ENCODE peak calls at places on chromosomes 13 and 19, in ten cellular contexts. G is progenitor cell of endocrine pancreas, B is choroid plexus epithelial cell, V is nephron progenitor cell, C is body of pancreas, D is thoracic aorta, X is IMR-90, J is pancreas, O is cardiac muscle cell, M is brain microvascular endothelial cell. Z is an unnamed sample.

GRCh38 chr13:75635621-75636338 is at the start of gene LMO7:
- DNase-seq in G (peak), B (peak), V (peak), C (peak), D (no peak), X (peak), J (peak), O (peak), M (no peak), Z (no peak)

GRCh38 chr13:93927431-93927830 is 552.1 kb downstream of the DCT start:
- DNase-seq in G (no peak), B (peak), V (no peak), C (no peak), D (no peak), X (no peak), J (no peak), O (no peak), M (no peak), Z (no peak)

GRCh38 chr19:572140-572890 is at the start of gene BSG:
- DNase-seq in G (peak), B (peak), V (peak), C (peak), D (peak), X (peak), J (peak), O (peak), M (peak), Z (peak)

GRCh38 chr13:48579167-48579918 is 46.5 kb upstream of the RCBTB2 start:
- DNase-seq in G (no peak), B (no peak), V (no peak), C (peak), D (no peak), X (no peak), J (peak), O (no peak), M (no peak), Z (no peak)

GRCh38 chr19:50551713-50552187 is 16.5 kb downstream of the LRRC4B start:
- DNase-seq in G (no peak), B (no peak), V (peak), C (no peak), D (no peak), X (no peak), J (no peak), O (no peak), M (no peak), Z (no peak)

GRCh38 chr13:74465279-74465678 is 331.1 kb upstream of the KLF12 start:
- DNase-seq in G (no peak), B (no peak), V (no peak), C (no peak), D (no peak), X (no peak), J (no peak), O (no peak), M (no peak), Z (no peak)

GRCh38 chr19:728011-728410 is 19.3 kb downstream of the PALM start:
- DNase-seq in G (no peak), B (no peak), V (no peak), C (no peak), D (no peak), X (no peak), J (no peak), O (no peak), M (no peak), Z (no peak)

GRCh38 chr19:50419580-50420035 is 870 bp downstream of the SPIB start:
- DNase-seq in G (no peak), B (no peak), V (no peak), C (no peak), D (no peak), X (no peak), J (no peak), O (no peak), M (no peak), Z (no peak)

GRCh38 chr13:34458756-34459462 is 483.2 kb upstream of the NBEA start:
- DNase-seq in G (no peak), B (peak), V (no peak), C (no peak), D (no peak), X (no peak), J (no peak), O (no peak), M (no peak), Z (no peak)

GRCh38 chr19:45768644-45769053 is 403 bp downstream of the SIX5 start:
- DNase-seq in G (no peak), B (peak), V (peak), C (peak), D (no peak), X (peak), J (no peak), O (peak), M (peak), Z (no peak)

GRCh38 chr13:111550062-111550461 is 229.6 kb downstream of the TEX29 start:
- DNase-seq in G (no peak), B (no peak), V (no peak), C (no peak), D (no peak), X (no peak), J (no peak), O (no peak), M (no peak), Z (no peak)

GRCh38 chr19:44738603-44739585 is 9.6 kb upstream of the BCL3 start:
- DNase-seq in G (no peak), B (no peak), V (no peak), C (peak), D (no peak), X (no peak), J (peak), O (no peak), M (no peak), Z (no peak)

GRCh38 chr13:73335226-73335625 is 276.4 kb downstream of the KLF5 start:
- DNase-seq in G (no peak), B (peak), V (no peak), C (no peak), D (no peak), X (peak), J (no peak), O (no peak), M (peak), Z (no peak)

GRCh38 chr19:4172861-4173473 is 9.4 kb downstream of the SIRT6 start:
- DNase-seq in G (peak), B (peak), V (peak), C (peak), D (no peak), X (peak), J (peak), O (peak), M (peak), Z (peak)

GRCh38 chr19:45863840-45864628 is at the start of gene FOXA3:
- DNase-seq in G (peak), B (peak), V (peak), C (peak), D (no peak), X (peak), J (peak), O (peak), M (no peak), Z (no peak)

GRCh38 chr19:47004012-47004465 is 15.6 kb upstream of the NPAS1 start:
- DNase-seq in G (no peak), B (no peak), V (no peak), C (no peak), D (no peak), X (no peak), J (no peak), O (no peak), M (no peak), Z (no peak)

GRCh38 chr19:29287061-29287460 is 74.1 kb upstream of the UQCRFS1 start:
- DNase-seq in G (no peak), B (no peak), V (no peak), C (peak), D (no peak), X (no peak), J (no peak), O (no peak), M (no peak), Z (no peak)

GRCh38 chr13:98677398-98677797 is 75.1 kb downstream of the SLC15A1 start:
- DNase-seq in G (no peak), B (peak), V (no peak), C (no peak), D (no peak), X (peak), J (no peak), O (no peak), M (peak), Z (no peak)

GRCh38 chr19:3046621-3047306 is 15.5 kb downstream of the TLE5 start:
- DNase-seq in G (no peak), B (no peak), V (peak), C (peak), D (no peak), X (no peak), J (no peak), O (peak), M (no peak), Z (no peak)

GRCh38 chr13:49711218-49711863 is 20.1 kb upstream of the EBPL start:
- DNase-seq in G (no peak), B (peak), V (no peak), C (no peak), D (no peak), X (peak), J (no peak), O (no peak), M (peak), Z (no peak)

GRCh38 chr13:49549289-49549688 is 36.1 kb downstream of the RCBTB1 start:
- DNase-seq in G (no peak), B (no peak), V (no peak), C (peak), D (no peak), X (no peak), J (no peak), O (no peak), M (no peak), Z (no peak)

GRCh38 chr19:11177592-11177991 is 19.8 kb downstream of the KANK2 start:
- DNase-seq in G (no peak), B (no peak), V (no peak), C (no peak), D (no peak), X (no peak), J (no peak), O (no peak), M (no peak), Z (no peak)

GRCh38 chr19:11420429-11420893 is 1.3 kb upstream of the RGL3 start:
- DNase-seq in G (no peak), B (no peak), V (peak), C (peak), D (no peak), X (no peak), J (no peak), O (peak), M (no peak), Z (no peak)

GRCh38 chr13:19604306-19604705 is 29.2 kb upstream of the MPHOSPH8 start:
- DNase-seq in G (no peak), B (no peak), V (no peak), C (no peak), D (no peak), X (no peak), J (no peak), O (no peak), M (no peak), Z (no peak)

GRCh38 chr13:113864303-113864890 is 521 bp upstream of the GAS6 start:
- DNase-seq in G (no peak), B (no peak), V (no peak), C (no peak), D (no peak), X (peak), J (no peak), O (no peak), M (no peak), Z (no peak)

GRCh38 chr13:112779856-112780604 is 90.2 kb downstream of the ATP11A start:
- DNase-seq in G (no peak), B (peak), V (no peak), C (no peak), D (no peak), X (peak), J (no peak), O (no peak), M (no peak), Z (no peak)

GRCh38 chr19:4913996-4914735 is 4.9 kb downstream of the UHRF1 start:
- DNase-seq in G (no peak), B (no peak), V (no peak), C (no peak), D (no peak), X (peak), J (no peak), O (no peak), M (no peak), Z (no peak)

GRCh38 chr19:45146716-45147337 is 14.0 kb downstream of the NKPD1 start:
- DNase-seq in G (no peak), B (no peak), V (peak), C (no peak), D (no peak), X (no peak), J (no peak), O (no peak), M (no peak), Z (no peak)

GRCh38 chr19:17706750-17707181 is 12.5 kb upstream of the MAP1S start:
- DNase-seq in G (no peak), B (peak), V (peak), C (peak), D (no peak), X (peak), J (no peak), O (peak), M (peak), Z (no peak)

GRCh38 chr13:73608157-73608516 is 526.1 kb downstream of the KLF12 start:
- DNase-seq in G (no peak), B (no peak), V (no peak), C (no peak), D (no peak), X (no peak), J (no peak), O (no peak), M (no peak), Z (no peak)

GRCh38 chr13:112444416-112445399 is 68.6 kb downstream of the SPACA7 start:
- DNase-seq in G (no peak), B (no peak), V (no peak), C (no peak), D (no peak), X (no peak), J (no peak), O (no peak), M (no peak), Z (no peak)

GRCh38 chr13:66237411-66238062 is 992.6 kb downstream of the PCDH9 start:
- DNase-seq in G (no peak), B (peak), V (no peak), C (no peak), D (no peak), X (no peak), J (no peak), O (no peak), M (no peak), Z (no peak)

GRCh38 chr13:59531571-59532091 is 632.1 kb downstream of the DIAPH3 start:
- DNase-seq in G (no peak), B (peak), V (no peak), C (peak), D (peak), X (peak), J (peak), O (peak), M (peak), Z (peak)

GRCh38 chr13:113861433-113862030 is 2.3 kb downstream of the GAS6 start:
- DNase-seq in G (no peak), B (no peak), V (no peak), C (peak), D (no peak), X (no peak), J (no peak), O (no peak), M (no peak), Z (no peak)

GRCh38 chr13:20294497-20294896 is 62.4 kb upstream of the GJB6 start:
- DNase-seq in G (no peak), B (no peak), V (no peak), C (no peak), D (no peak), X (no peak), J (no peak), O (no peak), M (no peak), Z (no peak)

GRCh38 chr19:344625-345319 is at the start of gene MIER2:
- DNase-seq in G (peak), B (peak), V (peak), C (peak), D (peak), X (peak), J (peak), O (peak), M (peak), Z (peak)

GRCh38 chr13:80923907-80924306 is 583.0 kb upstream of the SPRY2 start:
- DNase-seq in G (no peak), B (peak), V (no peak), C (no peak), D (no peak), X (no peak), J (no peak), O (peak), M (no peak), Z (no peak)

GRCh38 chr13:85798999-85799646 is at the start of gene SLITRK6:
- DNase-seq in G (no peak), B (peak), V (peak), C (peak), D (no peak), X (peak), J (no peak), O (peak), M (peak), Z (no peak)

DNA sequence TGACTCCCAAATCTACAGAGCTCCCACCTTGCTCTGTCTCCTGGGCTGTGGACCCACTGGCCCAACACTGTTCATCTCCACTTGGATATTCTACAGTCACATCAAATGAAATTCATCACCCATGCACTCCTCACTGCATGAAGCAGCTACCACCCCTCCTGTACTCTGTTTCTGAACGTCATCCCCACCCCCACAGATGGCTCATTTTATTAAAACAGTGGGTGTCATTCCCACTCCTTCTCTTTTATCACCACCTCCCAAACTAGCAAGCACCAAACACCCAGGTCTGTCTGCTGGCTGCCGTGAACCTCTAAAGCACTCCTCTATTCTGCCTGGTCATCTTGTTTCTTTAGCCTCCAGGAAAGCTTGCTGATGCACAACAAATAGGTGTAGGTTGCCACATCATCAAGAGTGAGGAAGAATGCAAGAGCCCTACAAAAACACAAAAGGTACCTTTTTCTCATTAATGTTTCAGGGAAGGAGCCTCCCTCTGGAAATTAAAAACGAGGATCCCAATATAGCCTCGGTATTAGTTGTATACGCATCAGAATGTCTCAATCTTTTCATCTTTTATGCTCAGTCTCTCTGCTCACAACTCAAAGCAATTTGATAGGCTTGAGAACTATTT is 91.8 kb downstream of the MIPEP start:
- DNase-seq in G (no peak), B (no peak), V (no peak), C (no peak), D (no peak), X (no peak), J (no peak), O (no peak), M (no peak), Z (no peak)
- TF ChIP-seq CTCF in G (no peak), B (no peak), V (no peak), C (no peak), D (no peak), X (no peak), J (no peak), O (no peak), M (no peak), Z (no peak)

DNA sequence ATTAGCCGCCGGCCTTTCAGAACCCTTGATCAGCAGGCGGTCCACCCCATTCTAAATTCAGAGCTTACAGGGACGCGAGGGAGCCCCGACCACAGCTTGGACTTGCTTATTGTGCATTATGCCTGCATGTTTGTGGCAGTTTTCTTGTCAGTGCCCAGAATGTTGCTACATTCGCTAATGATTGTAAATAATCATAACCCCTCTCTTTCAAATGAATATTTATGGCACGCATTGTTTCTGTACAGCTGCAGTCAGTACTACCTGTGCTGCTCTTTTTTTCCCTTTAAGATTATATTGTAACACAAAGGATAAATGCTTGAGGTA is 321 bp upstream of the VPS36 start:
- DNase-seq in G (no peak), B (no peak), V (no peak), C (no peak), D (no peak), X (no peak), J (no peak), O (no peak), M (no peak), Z (no peak)
- TF ChIP-seq CTCF in G (no peak), B (no peak), V (peak), C (no peak), D (no peak), X (no peak), J (no peak), O (no peak), M (no peak), Z (no peak)

GRCh38 chr13:51284339-51284738 is 55.2 kb upstream of the SERPINE3 start:
- DNase-seq in G (no peak), B (no peak), V (no peak), C (no peak), D (no peak), X (no peak), J (no peak), O (no peak), M (no peak), Z (no peak)
- TF ChIP-seq CTCF in G (no peak), B (peak), V (no peak), C (no peak), D (no peak), X (no peak), J (no peak), O (no peak), M (peak), Z (no peak)

GRCh38 chr13:39269411-39269810 is 231.2 kb downstream of the NHLRC3 start:
- DNase-seq in G (no peak), B (peak), V (no peak), C (no peak), D (no peak), X (no peak), J (no peak), O (no peak), M (no peak), Z (no peak)

GRCh38 chr13:39269004-39269403 is 230.7 kb downstream of the NHLRC3 start:
- DNase-seq in G (no peak), B (no peak), V (no peak), C (no peak), D (no peak), X (no peak), J (no peak), O (no peak), M (no peak), Z (no peak)

GRCh38 chr13:39279077-39279476 is 240.8 kb downstream of the NHLRC3 start:
- DNase-seq in G (no peak), B (no peak), V (no peak), C (no peak), D (no peak), X (no peak), J (no peak), O (no peak), M (no peak), Z (no peak)

GRCh38 chr13:39274926-39275325 is 236.7 kb downstream of the NHLRC3 start:
- DNase-seq in G (no peak), B (no peak), V (no peak), C (no peak), D (no peak), X (no peak), J (no peak), O (no peak), M (no peak), Z (no peak)

GRCh38 chr13:39273953-39274352 is 235.7 kb downstream of the NHLRC3 start:
- DNase-seq in G (no peak), B (peak), V (no peak), C (peak), D (no peak), X (no peak), J (no peak), O (peak), M (no peak), Z (no peak)
- TF ChIP-seq CTCF in G (no peak), B (peak), V (no peak), C (peak), D (no peak), X (peak), J (no peak), O (peak), M (peak), Z (no peak)

GRCh38 chr13:37608750-37609339 is 10.3 kb upstream of the POSTN start:
- DNase-seq in G (no peak), B (peak), V (no peak), C (no peak), D (no peak), X (no peak), J (no peak), O (no peak), M (no peak), Z (no peak)
- TF ChIP-seq CTCF in G (peak), B (peak), V (peak), C (no peak), D (no peak), X (peak), J (no peak), O (peak), M (peak), Z (no peak)

GRCh38 chr13:89577301-89577700 is 1770.2 kb upstream of the MIR17HG start:
- DNase-seq in G (no peak), B (no peak), V (no peak), C (no peak), D (no peak), X (no peak), J (no peak), O (no peak), M (no peak), Z (no peak)
- TF ChIP-seq CTCF in G (no peak), B (no peak), V (no peak), C (no peak), D (no peak), X (no peak), J (no peak), O (no peak), M (no peak), Z (no peak)

GRCh38 chr19:53868892-53869804 is 1.5 kb downstream of the MYADM start:
- DNase-seq in G (peak), B (peak), V (peak), C (peak), D (peak), X (peak), J (peak), O (peak), M (peak), Z (peak)
- TF ChIP-seq CTCF in G (peak), B (peak), V (no peak), C (peak), D (peak), X (peak), J (no peak), O (peak), M (peak), Z (no peak)

DNA sequence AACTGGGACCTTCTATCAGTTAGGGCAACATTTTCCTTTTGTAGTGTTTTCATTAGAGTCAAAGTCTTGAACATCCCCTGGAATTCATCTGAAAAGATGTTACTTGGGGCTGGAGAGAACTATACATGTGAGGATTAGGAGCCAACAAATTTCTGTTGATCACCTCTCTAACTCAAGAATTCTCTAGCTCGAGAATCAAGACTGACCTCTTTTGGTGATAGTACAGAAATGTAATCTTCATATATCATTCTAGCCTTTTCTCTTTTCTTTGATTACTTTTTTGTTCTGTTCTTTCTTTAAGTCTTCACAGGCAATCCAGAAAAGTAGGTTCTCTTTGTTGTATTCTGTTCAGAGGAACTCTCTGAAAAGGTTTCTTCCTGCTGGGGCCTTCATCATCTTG is 26.4 kb downstream of the ELF1 start:
- DNase-seq in G (no peak), B (peak), V (no peak), C (no peak), D (no peak), X (no peak), J (no peak), O (no peak), M (no peak), Z (no peak)
- TF ChIP-seq CTCF in G (no peak), B (peak), V (no peak), C (peak), D (no peak), X (no peak), J (no peak), O (peak), M (no peak), Z (no peak)

Z was measured in omental fat pad.